ENCODE peak calls at places on chromosome 2, in four cellular contexts. W is K562, L is HepG2, C is GM12878. Y is an unnamed sample.

GRCh38 chr2:85786865-85787264 is 33.1 kb downstream of the ATOH8 start:
- DNase-seq in C (no peak), L (no peak), W (no peak), Y (no peak)

GRCh38 chr2:217723078-217723477 is 279.7 kb downstream of the TNS1 start:
- DNase-seq in C (no peak), W (no peak), L (no peak), Y (peak)

GRCh38 chr2:120305296-120305695 is 40.6 kb upstream of the INHBB start:
- DNase-seq in W (peak), L (peak), C (no peak), Y (no peak)

GRCh38 chr2:199480966-199481365 is 23.2 kb upstream of the SATB2 start:
- DNase-seq in L (no peak), W (no peak), C (no peak), Y (no peak)

GRCh38 chr2:118443596-118443995 is 355.3 kb downstream of the INSIG2 start:
- DNase-seq in L (peak), W (no peak), C (no peak), Y (peak)

GRCh38 chr2:179592167-179592936 is 269.1 kb downstream of the ZNF385B start:
- DNase-seq in C (no peak), L (no peak), W (no peak), Y (peak)

GRCh38 chr2:71779306-71779855 is 326.0 kb downstream of the DYSF start:
- DNase-seq in W (no peak), C (no peak), L (no peak), Y (peak)

GRCh38 chr2:39914949-39915348 is 135.9 kb upstream of the THUMPD2 start:
- DNase-seq in W (no peak), L (no peak), C (no peak), Y (no peak)

GRCh38 chr2:21146638-21147037 is 22.9 kb downstream of the TDRD15 start:
- DNase-seq in C (no peak), L (no peak), W (no peak), Y (no peak)

GRCh38 chr2:173218331-173219056 is 136.2 kb upstream of the CDCA7 start:
- DNase-seq in W (no peak), C (no peak), L (peak), Y (peak)

GRCh38 chr2:19841918-19842693 is 59.7 kb downstream of the TTC32 start:
- DNase-seq in C (no peak), W (no peak), L (no peak), Y (no peak)

GRCh38 chr2:180367831-180368230 is 360.7 kb upstream of the CWC22 start:
- DNase-seq in C (no peak), W (no peak), L (no peak), Y (peak)

GRCh38 chr2:238527565-238527964 is 100.8 kb downstream of the ASB1 start:
- DNase-seq in L (no peak), C (no peak), W (no peak), Y (peak)

GRCh38 chr2:187078297-187078696 is 229.3 kb upstream of the ZSWIM2 start:
- DNase-seq in C (no peak), L (peak), W (no peak), Y (peak)

GRCh38 chr2:13968811-13969210 is 663.7 kb upstream of the LRATD1 start:
- DNase-seq in C (no peak), W (no peak), L (no peak), Y (no peak)

GRCh38 chr2:162243305-162243693 is at the start of gene FAP:
- DNase-seq in W (no peak), C (no peak), L (no peak), Y (peak)

GRCh38 chr2:225002039-225002655 is 40.1 kb downstream of the DOCK10 start:
- DNase-seq in W (peak), L (peak), C (peak), Y (peak)

GRCh38 chr2:122520212-122520611 is 764.8 kb downstream of the TSN start:
- DNase-seq in W (no peak), C (no peak), L (no peak), Y (no peak)

GRCh38 chr2:79723830-79724229 is 211.0 kb downstream of the CTNNA2 start:
- DNase-seq in C (no peak), W (no peak), L (no peak), Y (peak)

GRCh38 chr2:275457-275856 is 10.7 kb downstream of the ACP1 start:
- DNase-seq in W (no peak), C (peak), L (no peak), Y (no peak)

GRCh38 chr2:75707901-75708300 is 2.8 kb downstream of the GCFC2 start:
- DNase-seq in W (no peak), L (no peak), C (no peak), Y (peak)

GRCh38 chr2:231387904-231388724 is 7.4 kb upstream of the B3GNT7 start:
- DNase-seq in C (no peak), W (no peak), L (peak), Y (peak)

DNA sequence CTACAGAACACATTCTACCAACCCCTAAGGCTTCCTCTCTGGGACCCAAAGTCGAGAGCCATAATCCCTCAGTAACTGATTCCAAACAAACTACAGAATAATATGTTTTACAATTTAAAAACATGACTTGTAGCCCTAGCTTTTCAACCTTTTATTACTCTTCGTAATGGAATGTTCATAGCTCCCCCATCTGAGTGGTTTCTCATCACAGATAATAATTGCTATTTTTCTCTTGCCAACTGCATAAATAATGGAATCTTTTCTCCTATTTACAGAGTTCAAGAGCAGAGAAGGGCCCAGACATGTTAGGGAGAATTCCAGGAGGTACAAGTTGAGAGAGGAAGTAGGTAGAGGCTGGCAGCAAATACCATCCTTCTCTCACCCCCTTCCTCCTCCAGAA is 59.9 kb upstream of the CERS6 start:
- DNase-seq in L (no peak), W (no peak), C (no peak), Y (peak)
- TF ChIP-seq BHLHE40 in L (no peak), W (no peak), C (no peak), Y (no peak)

DNA sequence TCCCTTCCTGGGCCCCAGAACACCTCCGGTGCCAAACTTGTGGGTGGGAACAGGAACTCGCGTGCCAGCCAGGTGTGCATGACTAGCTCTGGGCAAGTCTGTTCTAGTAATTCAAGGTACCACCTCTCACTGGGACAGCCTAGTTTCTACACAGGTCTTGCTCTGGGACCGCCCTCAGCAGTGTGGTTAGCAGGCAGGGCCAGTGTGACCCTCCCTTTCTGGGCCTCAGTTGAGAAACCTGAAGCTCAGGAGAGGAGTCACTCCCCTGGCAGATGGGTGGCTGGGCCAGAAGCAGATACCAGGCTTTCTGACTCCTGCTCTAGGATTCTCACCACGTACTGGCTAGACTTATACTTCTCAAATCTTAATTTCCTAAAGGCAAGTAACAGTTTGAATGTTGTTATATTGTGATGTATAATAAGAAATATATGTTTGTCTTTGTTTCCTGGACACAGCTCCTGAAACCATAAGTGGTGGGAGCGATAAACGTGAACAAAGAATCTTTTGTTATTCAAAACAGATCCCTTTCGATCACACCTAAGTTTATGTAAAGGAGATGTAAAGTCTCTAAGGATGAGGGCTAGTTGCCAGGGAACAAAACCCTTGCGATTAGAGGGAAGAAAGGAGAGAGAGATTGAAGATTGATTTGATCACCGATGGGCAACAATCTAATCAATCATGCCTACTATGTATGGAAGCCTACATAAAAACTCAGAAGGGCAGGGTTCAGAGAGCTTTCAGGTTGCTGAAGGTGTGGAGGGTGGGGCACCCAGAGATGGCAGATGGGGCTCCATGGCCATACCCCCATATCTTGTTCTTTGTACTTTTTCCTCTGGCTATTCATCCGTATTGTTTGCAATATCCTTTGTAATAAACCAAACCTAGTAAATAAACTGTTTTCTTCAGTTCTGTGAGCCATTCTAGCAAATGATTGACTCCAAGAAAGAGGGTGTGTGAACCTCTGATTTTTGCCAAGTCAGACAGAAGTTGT is 952 bp upstream of the UGT1A6 start:
- DNase-seq in C (no peak), L (no peak), W (no peak), Y (no peak)
- TF ChIP-seq POLR2A in C (no peak), L (no peak), W (no peak), Y (no peak)

GRCh38 chr2:191907091-191907490 is 60.2 kb upstream of the CAVIN2 start:
- DNase-seq in L (no peak), W (no peak), C (no peak), Y (peak)
- H2AFZ ChIP-seq in L (no peak), W (no peak), C (no peak), Y (no peak)

DNA sequence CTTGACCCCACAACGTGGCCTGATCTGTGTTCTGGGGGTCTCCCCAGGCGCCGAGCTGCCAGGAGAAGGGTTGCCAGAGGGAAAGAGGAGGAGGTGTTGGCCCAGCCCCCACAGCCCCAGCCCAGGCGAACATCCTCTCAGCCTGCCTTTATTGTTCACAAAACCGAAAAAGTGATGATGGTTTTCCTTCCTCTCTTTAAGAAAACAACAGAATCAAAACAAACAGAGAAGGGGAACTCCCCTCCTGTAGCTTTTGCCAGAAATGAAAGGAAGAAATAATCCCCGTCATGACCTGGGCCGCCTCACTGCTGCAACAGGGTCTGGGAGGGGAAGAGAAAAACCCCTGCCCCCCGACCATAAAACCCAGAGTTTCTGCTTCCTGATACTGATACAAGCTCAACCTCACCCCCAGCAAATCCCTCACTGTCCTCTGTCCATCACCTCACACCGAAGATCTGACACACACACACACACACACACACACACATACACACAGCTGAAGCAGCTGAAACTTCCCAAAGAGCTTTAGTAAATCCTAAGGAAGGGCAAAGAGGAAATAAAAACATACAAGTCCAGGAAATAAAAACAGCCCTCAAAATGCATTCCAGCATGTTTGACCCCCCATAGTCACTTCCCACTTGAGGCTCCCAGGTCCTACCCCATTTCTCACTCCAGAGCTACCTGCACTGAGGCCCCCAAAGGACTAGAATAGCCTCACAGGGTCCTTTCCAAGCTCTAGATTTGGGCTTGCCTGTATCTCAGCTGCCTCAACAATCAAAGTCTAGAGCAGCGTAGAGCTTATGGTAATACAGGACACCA is 51.8 kb downstream of the ZFP36L2 start:
- DNase-seq in W (no peak), L (no peak), C (peak), Y (no peak)
- TF ChIP-seq BHLHE40 in W (no peak), L (no peak), C (peak), Y (no peak)

GRCh38 chr2:191691016-191691725 is 13.2 kb downstream of the NABP1 start:
- DNase-seq in L (peak), W (peak), C (peak), Y (peak)
- TF ChIP-seq POLR2A in L (no peak), W (peak), C (no peak), Y (no peak)

DNA sequence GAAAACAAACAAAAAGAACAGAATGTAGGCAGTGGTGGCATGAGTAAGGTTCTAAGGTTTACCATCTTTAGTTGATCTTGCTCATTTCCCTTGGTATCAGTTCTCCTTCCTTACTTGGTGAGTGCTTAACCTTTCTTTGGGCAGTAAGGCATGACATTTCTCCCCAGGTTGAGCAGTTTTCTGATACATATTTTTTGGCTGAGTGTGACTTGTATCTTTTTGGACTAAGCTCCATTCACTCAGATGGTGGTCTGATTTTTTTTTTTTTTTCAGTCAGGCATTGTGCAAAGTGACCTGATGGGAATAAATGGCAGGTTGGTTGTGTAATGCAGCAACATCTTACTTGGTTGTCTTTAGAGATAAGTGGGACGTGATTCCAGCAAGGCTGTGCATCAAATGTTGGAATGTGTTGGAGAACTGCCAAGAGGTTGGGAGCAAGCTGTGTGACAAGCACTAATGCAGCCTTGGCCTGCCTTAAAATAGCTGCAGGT is 15.1 kb downstream of the SPTBN1 start:
- DNase-seq in C (peak), L (peak), W (no peak), Y (peak)
- H2AFZ ChIP-seq in C (no peak), L (no peak), W (no peak), Y (no peak)

DNA sequence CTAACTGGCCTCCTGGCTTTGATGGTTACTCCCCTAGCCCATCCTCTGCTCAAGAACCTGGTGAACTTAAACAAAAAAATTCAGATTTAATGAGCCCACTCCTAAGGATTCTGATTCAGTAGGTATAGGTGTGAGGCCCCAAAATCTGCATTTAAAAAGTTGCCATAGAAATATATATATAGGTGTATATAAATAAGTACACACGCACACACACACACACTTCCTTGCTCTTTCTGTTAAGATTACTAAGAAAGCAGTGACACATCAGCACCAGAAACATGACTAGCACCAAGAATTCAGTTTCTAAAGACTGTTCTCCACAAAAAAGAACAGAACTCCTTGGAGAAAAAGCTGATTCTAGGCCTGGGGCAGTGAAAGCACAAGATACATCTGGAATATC is 17.8 kb downstream of the EML6 start:
- DNase-seq in C (no peak), W (no peak), L (no peak), Y (peak)
- TF ChIP-seq BHLHE40 in C (no peak), W (no peak), L (no peak), Y (no peak)